ENCODE peak calls at places on chromosomes 6 and 20, in seven cellular contexts. T is GM20000; V is SK-N-SH; Z is tibial nerve; Q is AG04450; P is endodermal cell; F is CD8-positive, alpha-beta T cell. A is an unnamed sample.

GRCh38 chr6:149112976-149113375 is 204.5 kb upstream of the TAB2 start:
- DNase-seq in T (peak; percentile 36), V (no peak), Z (no peak), Q (no peak), P (no peak), F (no peak), A (no peak)

GRCh38 chr6:116528800-116529199 is 16.7 kb downstream of the TRAPPC3L start:
- DNase-seq in T (no peak), V (no peak), Z (no peak), Q (no peak), P (peak; percentile 68), F (no peak), A (no peak)

GRCh38 chr20:16902657-16903056 is 154.5 kb downstream of the OTOR start:
- DNase-seq in T (no peak), V (no peak), Z (no peak), Q (no peak), P (no peak), F (no peak), A (no peak)

GRCh38 chr6:169452117-169452868 is 198.6 kb upstream of the THBS2 start:
- DNase-seq in T (no peak), V (peak; percentile 57), Z (peak; percentile 73), Q (peak; percentile 92), P (no peak), F (no peak), A (no peak)

GRCh38 chr20:38126146-38126912 is 38.7 kb downstream of the TGM2 start:
- DNase-seq in T (no peak), V (no peak), Z (no peak), Q (no peak), P (peak; percentile 27), F (no peak), A (no peak)

GRCh38 chr6:43014434-43014909 is 423 bp downstream of the KLHDC3 start:
- DNase-seq in T (no peak), V (no peak), Z (no peak), Q (no peak), P (no peak), F (no peak), A (no peak)

GRCh38 chr20:62539208-62539607 is 63.4 kb upstream of the GATA5 start:
- DNase-seq in T (no peak), V (no peak), Z (no peak), Q (no peak), P (no peak), F (no peak), A (no peak)

GRCh38 chr6:30884521-30885480 is 482 bp downstream of the DDR1 start:
- DNase-seq in T (peak; percentile 87), V (peak; percentile 77), Z (no peak), Q (no peak), P (peak; percentile 84), F (peak; percentile 45), A (peak; percentile 64)

GRCh38 chr6:161922631-161923119 is 648.8 kb upstream of the AGPAT4 start:
- DNase-seq in T (no peak), V (peak; percentile 69), Z (no peak), Q (peak; percentile 16), P (peak; percentile 82), F (no peak), A (peak; percentile 31)

GRCh38 chr20:46701556-46701955 is 7.9 kb upstream of the SLC2A10 start:
- DNase-seq in T (no peak), V (no peak), Z (no peak), Q (no peak), P (no peak), F (no peak), A (no peak)

GRCh38 chr6:162636167-162636566 is 91.4 kb downstream of the PRKN start:
- DNase-seq in T (no peak), V (no peak), Z (no peak), Q (no peak), P (no peak), F (no peak), A (no peak)

GRCh38 chr6:9699890-9700289 is 715.0 kb downstream of the TFAP2A start:
- DNase-seq in T (no peak), V (no peak), Z (no peak), Q (no peak), P (no peak), F (no peak), A (no peak)

GRCh38 chr6:138000955-138001354 is 106.3 kb downstream of the PERP start:
- DNase-seq in T (no peak), V (no peak), Z (no peak), Q (no peak), P (no peak), F (no peak), A (no peak)

GRCh38 chr6:138005846-138006245 is 101.4 kb downstream of the PERP start:
- DNase-seq in T (peak; percentile 15), V (no peak), Z (no peak), Q (no peak), P (no peak), F (no peak), A (no peak)

GRCh38 chr6:138001750-138002349 is 105.4 kb downstream of the PERP start:
- DNase-seq in T (peak; percentile 56), V (peak; percentile 34), Z (peak; percentile 49), Q (peak; percentile 36), P (peak; percentile 76), F (peak; percentile 68), A (peak; percentile 58)

GRCh38 chr6:138007014-138007472 is 100.2 kb downstream of the PERP start:
- DNase-seq in T (peak; percentile 53), V (peak; percentile 7), Z (no peak), Q (no peak), P (peak; percentile 89), F (peak; percentile 20), A (peak; percentile 43)

DNA sequence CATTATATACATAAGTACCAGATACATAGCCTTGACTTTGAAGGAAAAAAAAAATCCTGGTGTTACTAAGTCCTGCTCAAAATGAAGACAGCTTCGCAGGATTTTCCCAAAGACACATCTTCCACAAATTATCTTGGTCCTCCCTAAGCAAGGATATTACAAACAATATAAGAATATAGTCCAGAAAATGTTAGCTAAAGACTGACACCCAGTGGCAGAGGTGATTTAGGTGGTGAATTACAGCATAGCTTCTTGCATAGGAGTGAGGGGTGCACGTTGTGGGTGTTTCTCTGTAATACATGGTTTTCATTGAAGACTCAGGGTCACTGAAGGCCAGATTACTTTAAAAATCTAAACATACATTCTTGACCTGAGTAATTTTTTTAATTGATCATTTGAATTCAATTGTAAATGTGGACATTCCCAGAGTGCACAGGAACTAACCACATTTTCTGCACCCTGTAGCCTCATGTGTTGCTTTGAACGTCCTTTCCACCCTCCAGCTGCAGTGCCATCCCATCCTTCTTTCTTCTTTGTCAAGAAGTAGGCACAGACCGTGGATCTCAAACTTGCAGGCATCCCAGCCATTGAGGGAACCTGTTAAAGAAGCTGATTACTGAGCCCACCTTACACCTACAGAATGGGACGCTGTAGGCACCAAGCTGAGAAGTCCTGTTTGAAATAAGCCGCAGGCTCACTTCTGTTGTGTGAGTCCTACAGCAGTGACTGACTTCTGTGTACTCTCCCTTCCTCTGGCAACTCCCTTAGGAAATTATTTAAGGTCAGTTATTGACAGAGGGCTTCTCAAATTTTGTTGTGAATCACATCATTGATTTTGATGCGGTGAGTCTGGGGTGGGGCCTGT is 102.6 kb downstream of the PERP start:
- DNase-seq in T (peak; percentile 56), V (no peak), Z (no peak), Q (no peak), P (no peak), F (peak; percentile 11), A (no peak)
- TF ChIP-seq CTCF in T (peak; percentile 38), V (peak; percentile 46), Z (no peak), Q (peak; percentile 49), P (peak; percentile 75), F (peak; percentile 41), A (no peak)

GRCh38 chr20:60459212-60459611 is 501.0 kb downstream of the CDH26 start:
- DNase-seq in T (no peak), V (no peak), Z (no peak), Q (no peak), P (no peak), F (no peak), A (no peak)

GRCh38 chr20:60453388-60453787 is 495.2 kb downstream of the CDH26 start:
- DNase-seq in T (no peak), V (no peak), Z (no peak), Q (no peak), P (no peak), F (no peak), A (no peak)

GRCh38 chr20:60453847-60454246 is 495.6 kb downstream of the CDH26 start:
- DNase-seq in T (no peak), V (peak; percentile 52), Z (no peak), Q (no peak), P (peak; percentile 82), F (no peak), A (peak; percentile 46)

GRCh38 chr20:60454491-60454890 is 496.3 kb downstream of the CDH26 start:
- DNase-seq in T (no peak), V (no peak), Z (no peak), Q (no peak), P (no peak), F (no peak), A (no peak)

DNA sequence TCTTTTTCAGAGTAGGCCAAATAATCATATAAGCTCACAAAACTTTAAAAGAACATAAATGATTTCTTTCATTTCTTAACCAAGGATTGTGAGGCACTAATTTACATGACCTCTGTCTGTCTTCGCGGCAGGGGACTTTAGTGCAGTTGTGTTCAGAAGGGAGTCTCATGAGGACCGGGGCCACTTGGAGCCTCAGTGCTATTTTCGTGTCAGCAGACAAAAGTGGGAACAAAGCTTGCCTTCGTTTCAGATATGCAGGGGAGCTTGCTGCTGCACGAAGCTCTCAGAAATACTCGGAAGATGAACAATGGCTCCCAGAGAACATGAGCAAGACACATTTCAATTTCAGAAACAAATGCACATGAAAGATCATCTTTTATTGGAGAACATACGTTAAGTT is 497.0 kb downstream of the CDH26 start:
- DNase-seq in T (no peak), V (no peak), Z (no peak), Q (no peak), P (no peak), F (no peak), A (no peak)
- TF ChIP-seq CTCF in T (no peak), V (no peak), Z (no peak), Q (no peak), P (no peak), F (no peak), A (no peak)

GRCh38 chr6:33735201-33735600 is 11.5 kb downstream of the IP6K3 start:
- DNase-seq in T (no peak), V (no peak), Z (no peak), Q (no peak), P (no peak), F (no peak), A (no peak)
- TF ChIP-seq CTCF in T (no peak), V (no peak), Z (no peak), Q (no peak), P (no peak), F (no peak), A (no peak)

GRCh38 chr6:39274471-39274870 is 39.7 kb downstream of the KCNK17 start:
- DNase-seq in T (no peak), V (no peak), Z (no peak), Q (no peak), P (no peak), F (no peak), A (no peak)

GRCh38 chr6:39273394-39273793 is 40.8 kb downstream of the KCNK17 start:
- DNase-seq in T (no peak), V (no peak), Z (no peak), Q (no peak), P (peak; percentile 75), F (no peak), A (no peak)

GRCh38 chr6:39274903-39275302 is 39.3 kb downstream of the KCNK17 start:
- DNase-seq in T (no peak), V (no peak), Z (no peak), Q (no peak), P (no peak), F (no peak), A (no peak)

GRCh38 chr6:39279539-39279938 is 34.7 kb downstream of the KCNK17 start:
- DNase-seq in T (no peak), V (no peak), Z (no peak), Q (no peak), P (peak; percentile 29), F (no peak), A (no peak)

GRCh38 chr6:39276379-39276995 is 37.7 kb downstream of the KCNK17 start:
- DNase-seq in T (no peak), V (no peak), Z (no peak), Q (no peak), P (no peak), F (no peak), A (no peak)
- TF ChIP-seq CTCF in T (no peak), V (no peak), Z (no peak), Q (no peak), P (no peak), F (no peak), A (no peak)